ENCODE peak calls at places on chromosomes 5 and 9, in four cellular contexts. G is iPS-NIHi11, X is M059J, Q is gastrocnemius medialis. S is an unnamed sample.

GRCh38 chr5:67878911-67879310 is 336.6 kb upstream of the PIK3R1 start:
- DNase-seq in X (no peak), Q (no peak), G (no peak), S (no peak)

GRCh38 chr9:92263131-92263530 is 30.4 kb downstream of the IARS1 start:
- DNase-seq in Q (no peak), G (no peak), X (no peak), S (no peak)

GRCh38 chr5:94467560-94468504 is 150.6 kb downstream of the KIAA0825 start:
- DNase-seq in Q (no peak), G (no peak), X (no peak), S (no peak)

GRCh38 chr5:131393498-131393968 is 129.7 kb downstream of the CDC42SE2 start:
- DNase-seq in X (no peak), G (no peak), Q (no peak), S (no peak)

GRCh38 chr5:157602505-157602904 is 26.9 kb upstream of the ADAM19 start:
- DNase-seq in Q (no peak), X (peak; percentile 79), G (no peak), S (no peak)

GRCh38 chr5:25544652-25545249 is 900.0 kb upstream of the CDH10 start:
- DNase-seq in Q (no peak), G (peak; percentile 59), X (peak; percentile 46), S (no peak)

GRCh38 chr9:87684627-87685204 is 41.2 kb upstream of the CTSL start:
- DNase-seq in X (peak; percentile 36), G (peak; percentile 82), Q (no peak), S (no peak)

GRCh38 chr9:34715639-34716215 is 5.8 kb upstream of the CCL21 start:
- DNase-seq in Q (no peak), G (no peak), X (no peak), S (no peak)

GRCh38 chr9:96317335-96317980 is 15.5 kb upstream of the HSD17B3 start:
- DNase-seq in X (peak; percentile 55), Q (peak; percentile 13), G (peak; percentile 77), S (no peak)

GRCh38 chr5:162703914-162704313 is 636.3 kb downstream of the GABRG2 start:
- DNase-seq in X (no peak), G (peak; percentile 16), Q (no peak), S (no peak)

GRCh38 chr5:151219789-151220188 is 4.1 kb downstream of the CCDC69 start:
- DNase-seq in Q (no peak), X (no peak), G (peak; percentile 30), S (no peak)

GRCh38 chr5:108720416-108720815 is 27.3 kb upstream of the FER start:
- DNase-seq in X (peak; percentile 22), Q (no peak), G (no peak), S (no peak)

GRCh38 chr5:102711525-102712240 is 43.4 kb upstream of the PAM start:
- DNase-seq in X (peak; percentile 77), Q (no peak), G (no peak), S (no peak)

GRCh38 chr5:95861858-95862561 is 39.5 kb upstream of the GLRX start:
- DNase-seq in G (no peak), Q (no peak), X (peak; percentile 93), S (no peak)

GRCh38 chr9:20722221-20722620 is 38.2 kb downstream of the FOCAD start:
- DNase-seq in Q (no peak), G (no peak), X (peak; percentile 8), S (no peak)

GRCh38 chr9:72465602-72466001 is 55.8 kb upstream of the TMC1 start:
- DNase-seq in X (peak; percentile 53), G (no peak), Q (no peak), S (no peak)